ENCODE peak calls at places on chromosomes 16 and 17, in seven cellular contexts. Y, J, N, F, K, T and P are unnamed samples.

GRCh38 chr16:23406546-23407240 is 46.3 kb downstream of the COG7 start:
- DNase-seq in T (no peak), F (no peak), Y (no peak), N (no peak), K (no peak), J (peak), P (no peak)

GRCh38 chr16:19783363-19783762 is 65.3 kb downstream of the IQCK start:
- DNase-seq in Y (no peak), N (no peak), F (no peak), K (no peak), J (no peak), T (no peak), P (no peak)

GRCh38 chr17:47188799-47189731 is at the start of gene CDC27:
- DNase-seq in F (peak), K (peak), T (peak), N (peak), Y (peak), J (peak), P (peak)

GRCh38 chr17:76088868-76089576 is 10.0 kb downstream of the ZACN start:
- DNase-seq in K (no peak), F (no peak), T (no peak), N (no peak), J (peak), Y (no peak), P (no peak)

GRCh38 chr16:53775106-53775820 is 71.3 kb downstream of the FTO start:
- DNase-seq in F (no peak), Y (no peak), N (no peak), J (no peak), K (peak), T (no peak), P (no peak)

GRCh38 chr16:70561623-70562022 is 38.0 kb downstream of the SF3B3 start:
- DNase-seq in T (no peak), N (no peak), K (no peak), F (no peak), Y (no peak), J (no peak), P (no peak)

GRCh38 chr16:23072769-23073549 is 76.3 kb downstream of the USP31 start:
- DNase-seq in K (peak), T (no peak), Y (no peak), N (no peak), J (no peak), F (no peak), P (no peak)

GRCh38 chr16:24523569-24523968 is 15.8 kb upstream of the RBBP6 start:
- DNase-seq in N (peak), J (no peak), F (no peak), K (peak), T (no peak), Y (no peak), P (no peak)

GRCh38 chr16:30569746-30570325 is 1.7 kb downstream of the ZNF688 start:
- DNase-seq in N (no peak), J (peak), F (no peak), Y (no peak), T (peak), K (no peak), P (no peak)

GRCh38 chr17:50541916-50542688 is 4.9 kb upstream of the SPATA20 start:
- DNase-seq in J (peak), N (peak), K (peak), F (no peak), T (peak), Y (peak), P (peak)

GRCh38 chr17:80855968-80856862 is 135.4 kb upstream of the CHMP6 start:
- DNase-seq in K (peak), N (no peak), F (no peak), T (peak), Y (no peak), J (peak), P (peak)

GRCh38 chr17:45022655-45023339 is 28.6 kb downstream of the DCAKD start:
- DNase-seq in Y (no peak), F (no peak), T (no peak), J (no peak), N (no peak), K (no peak), P (no peak)

GRCh38 chr17:50062323-50063243 is 6.7 kb downstream of the ITGA3 start:
- DNase-seq in Y (peak), T (peak), N (no peak), F (no peak), K (peak), J (peak), P (peak)

GRCh38 chr17:67549787-67550186 is 167.9 kb upstream of the NOL11 start:
- DNase-seq in J (no peak), N (no peak), Y (no peak), T (no peak), F (no peak), K (no peak), P (no peak)

GRCh38 chr16:50711862-50712567 is 18.6 kb downstream of the NOD2 start:
- DNase-seq in Y (peak), N (no peak), J (no peak), F (no peak), K (no peak), T (peak), P (no peak)

GRCh38 chr16:53922805-53923645 is 219.1 kb downstream of the FTO start:
- DNase-seq in K (no peak), F (no peak), T (no peak), N (no peak), J (no peak), Y (no peak), P (no peak)

GRCh38 chr17:32266389-32267269 is 997 bp downstream of the RHBDL3 start:
- DNase-seq in T (peak), Y (no peak), F (no peak), K (no peak), N (no peak), J (peak), P (no peak)

GRCh38 chr17:73786286-73786743 is 142.1 kb upstream of the SDK2 start:
- DNase-seq in J (no peak), T (no peak), N (no peak), K (peak), F (no peak), Y (no peak), P (no peak)

GRCh38 chr17:72931163-72931562 is 161.3 kb downstream of the SLC39A11 start:
- DNase-seq in N (no peak), J (no peak), K (no peak), T (no peak), Y (no peak), F (no peak), P (no peak)

GRCh38 chr16:14309906-14310305 is 238.8 kb downstream of the MRTFB start:
- DNase-seq in N (no peak), Y (peak), F (no peak), T (no peak), J (peak), K (peak), P (peak)

GRCh38 chr16:2527071-2527783 is 4.0 kb downstream of the CEMP1 start:
- DNase-seq in J (peak), Y (peak), F (no peak), T (peak), N (no peak), K (no peak), P (no peak)

GRCh38 chr16:17602678-17603077 is 131.9 kb upstream of the XYLT1 start:
- DNase-seq in N (no peak), K (no peak), T (no peak), F (no peak), J (no peak), Y (no peak), P (no peak)

GRCh38 chr17:6539871-6540270 is 16.5 kb downstream of the PITPNM3 start:
- DNase-seq in J (peak), Y (no peak), T (no peak), K (no peak), N (no peak), F (no peak), P (no peak)

GRCh38 chr16:82639666-82640336 is 13.0 kb downstream of the CDH13 start:
- DNase-seq in K (peak), N (peak), F (no peak), T (peak), Y (peak), J (no peak), P (no peak)

GRCh38 chr17:8326591-8327583 is 12.8 kb upstream of the ODF4 start:
- DNase-seq in K (no peak), T (peak), N (peak), F (no peak), J (no peak), Y (peak), P (no peak)

GRCh38 chr16:75267631-75268264 is 16.3 kb upstream of the BCAR1 start:
- DNase-seq in F (no peak), T (no peak), J (no peak), N (no peak), K (peak), Y (peak), P (peak)

GRCh38 chr17:7887482-7888183 is 956 bp upstream of the CHD3 start:
- DNase-seq in N (peak), Y (peak), K (peak), F (no peak), T (peak), J (peak), P (peak)

GRCh38 chr16:88534731-88535141 is 35.5 kb upstream of the ZC3H18 start:
- DNase-seq in T (peak), K (peak), F (no peak), N (no peak), J (peak), Y (no peak), P (no peak)

GRCh38 chr16:88532434-88533241 is 37.6 kb upstream of the ZC3H18 start:
- DNase-seq in N (no peak), J (peak), T (peak), Y (peak), F (no peak), K (no peak), P (no peak)

GRCh38 chr16:88533381-88533831 is 36.8 kb upstream of the ZC3H18 start:
- DNase-seq in Y (no peak), T (peak), N (no peak), J (no peak), F (no peak), K (no peak), P (no peak)

GRCh38 chr16:88535181-88535856 is 34.9 kb upstream of the ZC3H18 start:
- DNase-seq in K (no peak), J (peak), N (no peak), T (peak), Y (no peak), F (no peak), P (no peak)

DNA sequence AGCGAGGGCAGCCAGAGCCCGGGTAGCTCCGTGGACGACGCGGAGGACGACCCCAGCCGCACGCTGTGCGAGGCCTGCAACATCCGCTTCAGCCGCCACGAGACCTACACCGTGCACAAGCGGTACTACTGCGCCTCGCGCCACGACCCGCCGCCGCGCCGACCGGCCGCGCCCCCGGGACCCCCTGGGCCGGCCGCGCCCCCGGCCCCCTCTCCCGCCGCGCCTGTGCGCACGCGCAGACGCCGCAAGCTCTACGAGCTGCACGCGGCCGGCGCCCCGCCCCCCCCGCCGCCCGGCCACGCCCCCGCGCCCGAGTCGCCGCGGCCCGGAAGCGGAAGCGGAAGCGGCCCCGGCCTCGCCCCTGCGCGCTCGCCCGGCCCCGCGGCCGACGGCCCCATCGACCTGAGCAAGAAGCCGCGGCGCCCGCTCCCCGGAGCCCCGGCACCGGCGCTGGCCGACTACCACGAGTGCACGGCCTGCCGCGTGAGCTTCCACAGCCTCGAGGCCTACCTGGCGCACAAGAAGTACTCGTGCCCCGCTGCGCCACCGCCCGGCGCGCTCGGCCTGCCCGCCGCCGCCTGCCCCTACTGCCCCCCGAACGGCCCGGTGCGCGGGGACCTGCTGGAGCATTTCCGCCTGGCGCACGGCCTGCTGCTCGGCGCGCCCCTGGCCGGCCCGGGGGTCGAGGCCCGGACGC is 36.1 kb upstream of the ZC3H18 start:
- DNase-seq in K (peak), F (peak), N (no peak), Y (peak), J (peak), T (peak), P (peak)
- TF ChIP-seq POLR2A in K (peak), F (no peak), N (no peak), Y (no peak), J (peak), T (no peak), P (peak)

GRCh38 chr16:4416200-4417032 is at the start of gene CORO7:
- DNase-seq in F (no peak), Y (peak), K (peak), T (peak), N (peak), J (peak), P (peak)
- TF ChIP-seq POLR2A in F (peak), Y (no peak), K (no peak), T (no peak), N (no peak), J (peak), P (peak)

DNA sequence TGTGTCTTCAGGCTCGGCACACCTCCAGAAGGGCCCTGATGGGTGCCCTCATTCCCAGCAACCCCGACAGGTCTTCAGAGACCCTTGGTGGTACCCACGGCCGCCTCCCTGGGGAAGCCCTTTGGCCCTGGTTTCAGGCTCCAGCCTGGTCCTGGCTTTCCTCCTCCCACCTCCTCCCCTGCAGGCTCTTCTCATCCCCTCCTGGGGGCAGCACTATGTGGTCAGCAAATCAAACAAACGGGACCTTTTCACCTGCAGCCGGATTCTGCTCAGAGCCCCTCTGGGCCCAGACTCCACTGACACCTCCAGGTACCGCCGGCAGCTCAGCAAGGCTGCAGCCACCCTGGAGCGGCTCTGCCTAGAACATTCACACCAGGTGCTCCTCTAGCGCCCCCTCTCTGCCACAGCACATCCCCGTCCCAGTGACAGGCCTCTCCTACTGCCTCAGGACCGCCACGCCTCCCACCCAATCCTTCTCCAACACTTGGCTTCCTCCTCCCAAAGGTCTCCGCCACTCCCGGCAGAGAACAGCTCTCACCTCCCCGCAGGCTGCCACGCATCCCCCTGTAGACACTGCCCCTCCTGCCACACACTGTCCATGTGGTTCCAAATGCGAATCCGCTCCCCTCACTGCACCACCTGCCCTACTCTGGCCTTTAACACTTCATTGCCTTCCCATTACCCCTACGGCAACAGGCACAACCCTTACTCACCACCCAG is 12.0 kb downstream of the CORO7 start:
- DNase-seq in T (peak), N (peak), J (peak), K (peak), F (peak), Y (peak), P (no peak)
- TF ChIP-seq POLR2A in T (no peak), N (no peak), J (no peak), K (no peak), F (no peak), Y (no peak), P (no peak)

GRCh38 chr17:56977673-56978395 is at the start of gene SCPEP1:
- DNase-seq in T (peak), J (peak), N (peak), Y (peak), K (peak), F (peak), P (peak)
- TF ChIP-seq POLR2A in T (no peak), J (no peak), N (no peak), Y (no peak), K (peak), F (peak), P (peak)

GRCh38 chr16:84753412-84754325 is 53.9 kb downstream of the USP10 start:
- DNase-seq in K (no peak), N (no peak), F (no peak), Y (no peak), J (no peak), T (no peak), P (no peak)
- TF ChIP-seq POLR2A in K (no peak), N (no peak), F (no peak), Y (no peak), J (no peak), T (no peak), P (no peak)

GRCh38 chr17:66191607-66192377 is at the start of gene CEP112:
- DNase-seq in T (peak), N (peak), Y (peak), F (peak), K (peak), J (peak), P (peak)
- TF ChIP-seq POLR2A in T (no peak), N (no peak), Y (no peak), F (peak), K (peak), J (no peak), P (peak)